ENCODE peak calls at places on chromosome 3, in six cellular contexts. One of them, this sample, is unnamed.

GRCh38 chr3:76685858-76686257 is 354.0 kb upstream of the ROBO2 start:
- DNase-seq in A549: peak; percentile 4
- DNase-seq in body of pancreas: no peak
- DNase-seq in heart left ventricle: no peak
- DNase-seq in tibial nerve: no peak
- DNase-seq in IMR-90: no peak
- DNase-seq in this sample: no peak

GRCh38 chr3:86993704-86994103 is 2.8 kb upstream of the VGLL3 start:
- DNase-seq in IMR-90: peak; percentile 67
- DNase-seq in heart left ventricle: no peak
- DNase-seq in body of pancreas: no peak
- DNase-seq in tibial nerve: no peak
- DNase-seq in A549: peak; percentile 83
- DNase-seq in this sample: no peak

GRCh38 chr3:177905173-177905894 is 630.9 kb upstream of the KCNMB2 start:
- DNase-seq in body of pancreas: no peak
- DNase-seq in tibial nerve: no peak
- DNase-seq in heart left ventricle: no peak
- DNase-seq in IMR-90: peak; percentile 90
- DNase-seq in A549: no peak
- DNase-seq in this sample: no peak

GRCh38 chr3:197309528-197310361 is 11.3 kb upstream of the DLG1 start:
- DNase-seq in A549: no peak
- DNase-seq in tibial nerve: peak; percentile 24
- DNase-seq in heart left ventricle: no peak
- DNase-seq in body of pancreas: no peak
- DNase-seq in IMR-90: peak; percentile 93
- DNase-seq in this sample: no peak

GRCh38 chr3:183018416-183019192 is 38.3 kb upstream of the DCUN1D1 start:
- DNase-seq in heart left ventricle: no peak
- DNase-seq in tibial nerve: no peak
- DNase-seq in body of pancreas: no peak
- DNase-seq in IMR-90: no peak
- DNase-seq in A549: no peak
- DNase-seq in this sample: no peak

GRCh38 chr3:45565341-45565740 is 29.2 kb upstream of the LIMD1 start:
- DNase-seq in tibial nerve: no peak
- DNase-seq in A549: no peak
- DNase-seq in body of pancreas: no peak
- DNase-seq in heart left ventricle: no peak
- DNase-seq in IMR-90: no peak
- DNase-seq in this sample: peak; percentile 13

GRCh38 chr3:125045965-125046364 is 9.8 kb downstream of the HEG1 start:
- DNase-seq in IMR-90: peak; percentile 87
- DNase-seq in body of pancreas: no peak
- DNase-seq in tibial nerve: no peak
- DNase-seq in A549: no peak
- DNase-seq in heart left ventricle: no peak
- DNase-seq in this sample: no peak

GRCh38 chr3:124993462-124993861 is 58.9 kb upstream of the MUC13 start:
- DNase-seq in body of pancreas: no peak
- DNase-seq in heart left ventricle: peak; percentile 76
- DNase-seq in IMR-90: no peak
- DNase-seq in A549: no peak
- DNase-seq in tibial nerve: no peak
- DNase-seq in this sample: peak; percentile 78

GRCh38 chr3:97952280-97952679 is 20.0 kb downstream of the RIOX2 start:
- DNase-seq in IMR-90: peak; percentile 74
- DNase-seq in body of pancreas: no peak
- DNase-seq in A549: no peak
- DNase-seq in heart left ventricle: no peak
- DNase-seq in tibial nerve: peak; percentile 32
- DNase-seq in this sample: peak; percentile 72

GRCh38 chr3:50658416-50658815 is 16.3 kb upstream of the DOCK3 start:
- DNase-seq in body of pancreas: peak; percentile 2
- DNase-seq in tibial nerve: no peak
- DNase-seq in IMR-90: no peak
- DNase-seq in heart left ventricle: no peak
- DNase-seq in A549: no peak
- DNase-seq in this sample: no peak

GRCh38 chr3:169112153-169112892 is 551.2 kb downstream of the MECOM start:
- DNase-seq in A549: no peak
- DNase-seq in body of pancreas: no peak
- DNase-seq in tibial nerve: no peak
- DNase-seq in heart left ventricle: no peak
- DNase-seq in IMR-90: peak; percentile 93
- DNase-seq in this sample: no peak

GRCh38 chr3:48851407-48851806 is 3.7 kb upstream of the PRKAR2A start:
- DNase-seq in body of pancreas: peak; percentile 26
- DNase-seq in A549: peak; percentile 12
- DNase-seq in IMR-90: peak; percentile 66
- DNase-seq in heart left ventricle: no peak
- DNase-seq in tibial nerve: no peak
- DNase-seq in this sample: no peak

GRCh38 chr3:95350066-95350465 is 1287.2 kb downstream of the NSUN3 start:
- DNase-seq in IMR-90: no peak
- DNase-seq in A549: no peak
- DNase-seq in tibial nerve: no peak
- DNase-seq in heart left ventricle: no peak
- DNase-seq in body of pancreas: no peak
- DNase-seq in this sample: no peak

GRCh38 chr3:71063768-71064287 is 519.7 kb downstream of the FOXP1 start:
- DNase-seq in heart left ventricle: peak; percentile 43
- DNase-seq in tibial nerve: no peak
- DNase-seq in body of pancreas: peak; percentile 29
- DNase-seq in A549: no peak
- DNase-seq in IMR-90: peak; percentile 45
- DNase-seq in this sample: no peak

GRCh38 chr3:127753338-127753737 is 69.0 kb downstream of the MGLL start:
- DNase-seq in IMR-90: no peak
- DNase-seq in heart left ventricle: peak; percentile 7
- DNase-seq in body of pancreas: no peak
- DNase-seq in tibial nerve: no peak
- DNase-seq in A549: no peak
- DNase-seq in this sample: no peak
- H3K4me1 ChIP-seq in IMR-90: peaks cover 26% of the 10 kb centered on the region
- H3K4me1 ChIP-seq in heart left ventricle: peaks cover 34% of the 10 kb centered on the region
- H3K4me1 ChIP-seq in body of pancreas: peaks cover 6% of the 10 kb centered on the region
- H3K4me1 ChIP-seq in tibial nerve: no peaks in the 10 kb centered on the region
- H3K4me1 ChIP-seq in A549: peaks cover 33% of the 10 kb centered on the region
- H3K4me1 ChIP-seq in this sample: peaks cover 15% of the 10 kb centered on the region

DNA sequence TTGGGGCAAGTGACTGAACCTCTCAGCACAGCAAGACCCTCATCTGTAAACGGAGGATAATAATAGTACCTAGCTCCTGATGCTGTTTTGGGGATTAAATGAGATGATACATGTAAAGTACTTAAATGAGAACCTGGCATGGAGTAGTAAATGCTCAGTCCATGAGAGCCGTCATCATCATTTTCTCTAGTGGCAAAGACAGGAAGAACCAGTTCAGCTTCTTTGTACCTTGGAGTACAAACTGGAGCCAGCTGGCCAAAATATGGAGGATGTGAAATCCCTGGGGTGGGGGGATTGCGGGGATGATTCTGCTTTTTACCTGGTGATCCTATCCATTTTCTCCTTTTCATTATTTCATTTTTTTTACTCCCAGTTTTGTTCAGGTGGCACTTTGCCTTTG is 204.2 kb upstream of the LRRN1 start:
- DNase-seq in heart left ventricle: no peak
- DNase-seq in body of pancreas: no peak
- DNase-seq in IMR-90: no peak
- DNase-seq in tibial nerve: no peak
- DNase-seq in A549: no peak
- DNase-seq in this sample: no peak
- TF ChIP-seq POLR2A in heart left ventricle: no peak
- TF ChIP-seq POLR2A in body of pancreas: no peak
- TF ChIP-seq POLR2A in IMR-90: no peak
- TF ChIP-seq POLR2A in tibial nerve: no peak
- TF ChIP-seq POLR2A in A549: no peak
- TF ChIP-seq POLR2A in this sample: no peak

DNA sequence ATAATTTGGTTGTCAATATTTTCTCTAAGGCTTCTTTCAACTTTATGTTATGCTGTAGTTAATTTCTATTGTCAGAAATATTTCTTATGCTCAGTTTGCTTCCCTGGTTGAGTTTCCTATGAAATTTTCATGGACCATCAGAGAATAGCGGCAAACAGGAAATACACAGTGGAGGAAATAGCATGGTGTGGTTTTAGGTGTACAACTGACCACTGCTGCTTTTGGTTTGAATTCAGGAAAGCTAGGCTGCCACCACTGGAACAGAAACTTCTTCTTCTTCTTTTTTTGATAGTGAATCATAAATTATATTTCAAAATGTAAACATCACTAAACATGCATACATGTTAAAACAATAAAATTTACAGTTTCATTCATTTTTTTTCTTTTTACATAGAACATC is 316.6 kb upstream of the TGFBR2 start:
- DNase-seq in IMR-90: no peak
- DNase-seq in A549: no peak
- DNase-seq in heart left ventricle: no peak
- DNase-seq in tibial nerve: no peak
- DNase-seq in body of pancreas: no peak
- DNase-seq in this sample: no peak
- H3K4me1 ChIP-seq in IMR-90: peaks cover 12% of the 10 kb centered on the region
- H3K4me1 ChIP-seq in A549: peaks cover 63% of the 10 kb centered on the region
- H3K4me1 ChIP-seq in heart left ventricle: peaks cover 18% of the 10 kb centered on the region
- H3K4me1 ChIP-seq in tibial nerve: no peaks in the 10 kb centered on the region
- H3K4me1 ChIP-seq in body of pancreas: peaks cover 24% of the 10 kb centered on the region
- H3K4me1 ChIP-seq in this sample: peaks cover 16% of the 10 kb centered on the region

GRCh38 chr3:129559565-129560079 is 16.6 kb downstream of the H1-8 start:
- DNase-seq in A549: no peak
- DNase-seq in tibial nerve: no peak
- DNase-seq in heart left ventricle: no peak
- DNase-seq in IMR-90: no peak
- DNase-seq in body of pancreas: no peak
- DNase-seq in this sample: no peak
- TF ChIP-seq POLR2A in A549: no peak
- TF ChIP-seq POLR2A in tibial nerve: no peak
- TF ChIP-seq POLR2A in heart left ventricle: no peak
- TF ChIP-seq POLR2A in IMR-90: no peak
- TF ChIP-seq POLR2A in body of pancreas: no peak
- TF ChIP-seq POLR2A in this sample: no peak

GRCh38 chr3:152355744-152356665 is 87.3 kb downstream of the MBNL1 start:
- DNase-seq in IMR-90: peak; percentile 37
- DNase-seq in body of pancreas: no peak
- DNase-seq in tibial nerve: no peak
- DNase-seq in A549: no peak
- DNase-seq in heart left ventricle: no peak
- DNase-seq in this sample: no peak

GRCh38 chr3:152356870-152357276 is 88.1 kb downstream of the MBNL1 start:
- DNase-seq in tibial nerve: no peak
- DNase-seq in body of pancreas: no peak
- DNase-seq in heart left ventricle: no peak
- DNase-seq in A549: no peak
- DNase-seq in IMR-90: no peak
- DNase-seq in this sample: no peak

GRCh38 chr3:152350764-152351163 is 82.0 kb downstream of the MBNL1 start:
- DNase-seq in A549: no peak
- DNase-seq in IMR-90: no peak
- DNase-seq in body of pancreas: no peak
- DNase-seq in heart left ventricle: no peak
- DNase-seq in tibial nerve: no peak
- DNase-seq in this sample: no peak

GRCh38 chr3:152352559-152352958 is 83.8 kb downstream of the MBNL1 start:
- DNase-seq in tibial nerve: no peak
- DNase-seq in A549: no peak
- DNase-seq in body of pancreas: no peak
- DNase-seq in heart left ventricle: no peak
- DNase-seq in IMR-90: no peak
- DNase-seq in this sample: no peak

DNA sequence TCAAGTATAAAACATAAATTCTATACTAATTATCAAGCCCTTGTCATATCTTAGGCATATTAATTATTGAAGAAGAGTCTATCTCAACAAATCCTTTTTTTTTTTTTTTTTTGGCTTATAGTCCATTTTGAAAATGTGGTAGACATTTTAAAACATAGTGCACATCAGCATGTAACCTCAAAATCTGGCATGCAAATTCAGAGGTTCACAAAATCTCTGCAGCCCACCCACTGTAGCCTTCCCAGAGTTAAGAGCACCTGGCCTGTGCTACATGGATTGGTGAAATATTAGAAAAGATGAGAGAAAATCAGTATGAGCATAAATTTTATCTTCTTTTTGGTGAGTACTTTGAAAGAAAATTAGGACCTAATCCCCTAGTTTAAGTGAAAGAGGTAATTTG is 84.8 kb downstream of the MBNL1 start:
- DNase-seq in tibial nerve: no peak
- DNase-seq in body of pancreas: no peak
- DNase-seq in A549: no peak
- DNase-seq in heart left ventricle: no peak
- DNase-seq in IMR-90: no peak
- DNase-seq in this sample: no peak
- H3K4me1 ChIP-seq in tibial nerve: peaks cover 2% of the 10 kb centered on the region
- H3K4me1 ChIP-seq in body of pancreas: peaks cover 9% of the 10 kb centered on the region
- H3K4me1 ChIP-seq in A549: peaks cover 46% of the 10 kb centered on the region
- H3K4me1 ChIP-seq in heart left ventricle: peaks cover 45% of the 10 kb centered on the region
- H3K4me1 ChIP-seq in IMR-90: peaks cover 14% of the 10 kb centered on the region
- H3K4me1 ChIP-seq in this sample: peaks cover 96% of the 10 kb centered on the region

GRCh38 chr3:69084668-69085542 is at the start of gene ARL6IP5:
- DNase-seq in body of pancreas: peak; percentile 94
- DNase-seq in heart left ventricle: peak; percentile 96
- DNase-seq in A549: peak; percentile 90
- DNase-seq in tibial nerve: peak; percentile 92
- DNase-seq in IMR-90: peak; percentile 93
- DNase-seq in this sample: peak; percentile 96

GRCh38 chr3:69087030-69087791 is 2.5 kb downstream of the ARL6IP5 start:
- DNase-seq in tibial nerve: no peak
- DNase-seq in A549: no peak
- DNase-seq in heart left ventricle: no peak
- DNase-seq in IMR-90: no peak
- DNase-seq in body of pancreas: no peak
- DNase-seq in this sample: no peak

GRCh38 chr3:69088033-69088432 is 3.3 kb downstream of the ARL6IP5 start:
- DNase-seq in A549: peak; percentile 36
- DNase-seq in IMR-90: peak; percentile 70
- DNase-seq in body of pancreas: no peak
- DNase-seq in tibial nerve: no peak
- DNase-seq in heart left ventricle: no peak
- DNase-seq in this sample: no peak

GRCh38 chr3:69085543-69086132 is 901 bp downstream of the ARL6IP5 start:
- DNase-seq in tibial nerve: no peak
- DNase-seq in heart left ventricle: peak; percentile 51
- DNase-seq in A549: no peak
- DNase-seq in IMR-90: no peak
- DNase-seq in body of pancreas: peak; percentile 33
- DNase-seq in this sample: no peak

GRCh38 chr3:69086133-69086722 is 1.5 kb downstream of the ARL6IP5 start:
- DNase-seq in body of pancreas: peak; percentile 98
- DNase-seq in A549: peak; percentile 84
- DNase-seq in tibial nerve: peak; percentile 84
- DNase-seq in heart left ventricle: peak; percentile 94
- DNase-seq in IMR-90: peak; percentile 92
- DNase-seq in this sample: peak; percentile 97
- TF ChIP-seq POLR2A in body of pancreas: peak; percentile 59
- TF ChIP-seq POLR2A in A549: no peak
- TF ChIP-seq POLR2A in tibial nerve: no peak
- TF ChIP-seq POLR2A in heart left ventricle: no peak
- TF ChIP-seq POLR2A in IMR-90: no peak
- TF ChIP-seq POLR2A in this sample: no peak

This sample was measured in sigmoid colon.